ENCODE peak calls at places on chromosomes 3 and 15, in ten cellular contexts. One of them, this sample, is unnamed.

GRCh38 chr3:177887475-177887874 is 648.8 kb upstream of the KCNMB2 start:
- DNase-seq in LHCN-M2: no peak
- DNase-seq in type B pancreatic cell: no peak
- DNase-seq in effector CD4-positive, alpha-beta T cell: no peak
- DNase-seq in stimulated activated CD4-positive, alpha-beta T cell treated with anti-CD3 and anti-CD28 coated beads, Interleukin-4, amount 100 ng/mL, for 1 hour: no peak
- DNase-seq in choroid plexus epithelial cell: no peak
- DNase-seq in nephron progenitor cell: no peak
- DNase-seq in CD4-positive, alpha-beta T cell: no peak
- DNase-seq in LoVo: no peak
- DNase-seq in HuH-7: no peak
- DNase-seq in this sample: no peak

GRCh38 chr3:47421741-47422649 is 41.2 kb downstream of the PTPN23 start:
- DNase-seq in type B pancreatic cell: no peak
- DNase-seq in HuH-7: peak; percentile 34
- DNase-seq in CD4-positive, alpha-beta T cell: no peak
- DNase-seq in choroid plexus epithelial cell: peak; percentile 31
- DNase-seq in LoVo: no peak
- DNase-seq in LHCN-M2: peak; percentile 53
- DNase-seq in nephron progenitor cell: no peak
- DNase-seq in effector CD4-positive, alpha-beta T cell: no peak
- DNase-seq in stimulated activated CD4-positive, alpha-beta T cell treated with anti-CD3 and anti-CD28 coated beads, Interleukin-4, amount 100 ng/mL, for 1 hour: no peak
- DNase-seq in this sample: no peak

GRCh38 chr3:98445949-98446406 is 17.0 kb upstream of the OR5K1 start:
- DNase-seq in choroid plexus epithelial cell: no peak
- DNase-seq in LHCN-M2: no peak
- DNase-seq in effector CD4-positive, alpha-beta T cell: no peak
- DNase-seq in stimulated activated CD4-positive, alpha-beta T cell treated with anti-CD3 and anti-CD28 coated beads, Interleukin-4, amount 100 ng/mL, for 1 hour: no peak
- DNase-seq in type B pancreatic cell: no peak
- DNase-seq in nephron progenitor cell: no peak
- DNase-seq in HuH-7: no peak
- DNase-seq in LoVo: no peak
- DNase-seq in CD4-positive, alpha-beta T cell: no peak
- DNase-seq in this sample: no peak

GRCh38 chr3:56629044-56629443 is 54.0 kb downstream of the TASOR start:
- DNase-seq in HuH-7: no peak
- DNase-seq in effector CD4-positive, alpha-beta T cell: no peak
- DNase-seq in stimulated activated CD4-positive, alpha-beta T cell treated with anti-CD3 and anti-CD28 coated beads, Interleukin-4, amount 100 ng/mL, for 1 hour: no peak
- DNase-seq in CD4-positive, alpha-beta T cell: no peak
- DNase-seq in LHCN-M2: no peak
- DNase-seq in choroid plexus epithelial cell: no peak
- DNase-seq in type B pancreatic cell: no peak
- DNase-seq in LoVo: no peak
- DNase-seq in nephron progenitor cell: no peak
- DNase-seq in this sample: no peak

GRCh38 chr15:67823371-67824156 is 1.7 kb upstream of the SKOR1 start:
- DNase-seq in LHCN-M2: no peak
- DNase-seq in stimulated activated CD4-positive, alpha-beta T cell treated with anti-CD3 and anti-CD28 coated beads, Interleukin-4, amount 100 ng/mL, for 1 hour: no peak
- DNase-seq in HuH-7: peak; percentile 68
- DNase-seq in nephron progenitor cell: no peak
- DNase-seq in choroid plexus epithelial cell: no peak
- DNase-seq in CD4-positive, alpha-beta T cell: no peak
- DNase-seq in LoVo: no peak
- DNase-seq in type B pancreatic cell: no peak
- DNase-seq in effector CD4-positive, alpha-beta T cell: no peak
- DNase-seq in this sample: no peak

GRCh38 chr3:125414671-125415070 is 39.5 kb upstream of the ZNF148 start:
- DNase-seq in CD4-positive, alpha-beta T cell: no peak
- DNase-seq in effector CD4-positive, alpha-beta T cell: no peak
- DNase-seq in choroid plexus epithelial cell: no peak
- DNase-seq in LoVo: no peak
- DNase-seq in nephron progenitor cell: no peak
- DNase-seq in HuH-7: no peak
- DNase-seq in stimulated activated CD4-positive, alpha-beta T cell treated with anti-CD3 and anti-CD28 coated beads, Interleukin-4, amount 100 ng/mL, for 1 hour: no peak
- DNase-seq in LHCN-M2: no peak
- DNase-seq in type B pancreatic cell: no peak
- DNase-seq in this sample: no peak

GRCh38 chr15:50235794-50236193 is 29.7 kb downstream of the HDC start:
- DNase-seq in stimulated activated CD4-positive, alpha-beta T cell treated with anti-CD3 and anti-CD28 coated beads, Interleukin-4, amount 100 ng/mL, for 1 hour: no peak
- DNase-seq in type B pancreatic cell: no peak
- DNase-seq in HuH-7: no peak
- DNase-seq in effector CD4-positive, alpha-beta T cell: no peak
- DNase-seq in CD4-positive, alpha-beta T cell: no peak
- DNase-seq in LHCN-M2: no peak
- DNase-seq in choroid plexus epithelial cell: peak; percentile 79
- DNase-seq in LoVo: no peak
- DNase-seq in nephron progenitor cell: no peak
- DNase-seq in this sample: peak; percentile 47

GRCh38 chr15:52281085-52282035 is 14.2 kb downstream of the MYO5C start:
- DNase-seq in LHCN-M2: no peak
- DNase-seq in choroid plexus epithelial cell: no peak
- DNase-seq in HuH-7: no peak
- DNase-seq in LoVo: no peak
- DNase-seq in type B pancreatic cell: no peak
- DNase-seq in CD4-positive, alpha-beta T cell: no peak
- DNase-seq in stimulated activated CD4-positive, alpha-beta T cell treated with anti-CD3 and anti-CD28 coated beads, Interleukin-4, amount 100 ng/mL, for 1 hour: no peak
- DNase-seq in effector CD4-positive, alpha-beta T cell: no peak
- DNase-seq in nephron progenitor cell: no peak
- DNase-seq in this sample: no peak

GRCh38 chr3:15197340-15198029 is 8.6 kb upstream of the CAPN7 start:
- DNase-seq in stimulated activated CD4-positive, alpha-beta T cell treated with anti-CD3 and anti-CD28 coated beads, Interleukin-4, amount 100 ng/mL, for 1 hour: no peak
- DNase-seq in LHCN-M2: no peak
- DNase-seq in nephron progenitor cell: no peak
- DNase-seq in type B pancreatic cell: no peak
- DNase-seq in LoVo: no peak
- DNase-seq in effector CD4-positive, alpha-beta T cell: no peak
- DNase-seq in HuH-7: no peak
- DNase-seq in choroid plexus epithelial cell: no peak
- DNase-seq in CD4-positive, alpha-beta T cell: no peak
- DNase-seq in this sample: no peak

GRCh38 chr3:15007681-15008141 is 57.4 kb downstream of the MRPS25 start:
- DNase-seq in HuH-7: no peak
- DNase-seq in type B pancreatic cell: no peak
- DNase-seq in CD4-positive, alpha-beta T cell: no peak
- DNase-seq in LoVo: no peak
- DNase-seq in nephron progenitor cell: no peak
- DNase-seq in choroid plexus epithelial cell: peak; percentile 89
- DNase-seq in stimulated activated CD4-positive, alpha-beta T cell treated with anti-CD3 and anti-CD28 coated beads, Interleukin-4, amount 100 ng/mL, for 1 hour: no peak
- DNase-seq in effector CD4-positive, alpha-beta T cell: no peak
- DNase-seq in LHCN-M2: peak; percentile 29
- DNase-seq in this sample: no peak

GRCh38 chr15:59360896-59361295 is 11.8 kb downstream of the MYO1E start:
- DNase-seq in stimulated activated CD4-positive, alpha-beta T cell treated with anti-CD3 and anti-CD28 coated beads, Interleukin-4, amount 100 ng/mL, for 1 hour: no peak
- DNase-seq in LHCN-M2: peak; percentile 44
- DNase-seq in effector CD4-positive, alpha-beta T cell: no peak
- DNase-seq in LoVo: no peak
- DNase-seq in type B pancreatic cell: no peak
- DNase-seq in nephron progenitor cell: no peak
- DNase-seq in choroid plexus epithelial cell: peak; percentile 25
- DNase-seq in HuH-7: no peak
- DNase-seq in CD4-positive, alpha-beta T cell: no peak
- DNase-seq in this sample: no peak

GRCh38 chr3:123834631-123835030 is 49.5 kb downstream of the MYLK start:
- DNase-seq in HuH-7: no peak
- DNase-seq in type B pancreatic cell: no peak
- DNase-seq in LHCN-M2: peak; percentile 95
- DNase-seq in CD4-positive, alpha-beta T cell: no peak
- DNase-seq in choroid plexus epithelial cell: peak; percentile 75
- DNase-seq in nephron progenitor cell: no peak
- DNase-seq in LoVo: peak; percentile 53
- DNase-seq in effector CD4-positive, alpha-beta T cell: no peak
- DNase-seq in stimulated activated CD4-positive, alpha-beta T cell treated with anti-CD3 and anti-CD28 coated beads, Interleukin-4, amount 100 ng/mL, for 1 hour: no peak
- DNase-seq in this sample: no peak

GRCh38 chr3:154421067-154421466 is 8.9 kb downstream of the GPR149 start:
- DNase-seq in choroid plexus epithelial cell: peak; percentile 8
- DNase-seq in effector CD4-positive, alpha-beta T cell: no peak
- DNase-seq in stimulated activated CD4-positive, alpha-beta T cell treated with anti-CD3 and anti-CD28 coated beads, Interleukin-4, amount 100 ng/mL, for 1 hour: no peak
- DNase-seq in nephron progenitor cell: peak; percentile 76
- DNase-seq in LoVo: peak; percentile 13
- DNase-seq in type B pancreatic cell: no peak
- DNase-seq in HuH-7: no peak
- DNase-seq in CD4-positive, alpha-beta T cell: no peak
- DNase-seq in LHCN-M2: peak; percentile 15
- DNase-seq in this sample: no peak